ENCODE peak calls at places on chromosomes 5 and 9, in six cellular contexts. W is GM12878, R is HepG2, D is K562, T is HCT116, K is SK-N-SH. M is an unnamed sample.

GRCh38 chr9:116267021-116267420 is 113.4 kb downstream of the PAPPA start:
- DNase-seq in T (no peak), R (no peak), K (no peak), D (no peak), W (no peak), M (no peak)

GRCh38 chr5:61683926-61684325 is 351.9 kb downstream of the ZSWIM6 start:
- DNase-seq in R (no peak), D (no peak), W (no peak), K (no peak), T (no peak), M (no peak)

GRCh38 chr9:92968081-92968480 is 20.8 kb downstream of the FGD3 start:
- DNase-seq in W (no peak), T (no peak), D (no peak), K (no peak), R (no peak), M (no peak)

GRCh38 chr5:140951636-140952035 is 14.6 kb upstream of the PCDHAC2 start:
- DNase-seq in K (no peak), D (no peak), R (peak), W (no peak), T (no peak), M (no peak)

GRCh38 chr9:111438576-111439235 is 45.5 kb downstream of the ECPAS start:
- DNase-seq in D (no peak), K (no peak), R (no peak), W (no peak), T (no peak), M (no peak)

GRCh38 chr5:170221319-170221718 is 11.5 kb upstream of the C5orf58 start:
- DNase-seq in D (no peak), R (no peak), W (no peak), T (no peak), K (no peak), M (no peak)

GRCh38 chr5:149110406-149110805 is 30.9 kb upstream of the ABLIM3 start:
- DNase-seq in R (no peak), T (no peak), D (peak), W (no peak), K (no peak), M (no peak)

GRCh38 chr5:143219696-143220095 is 183.8 kb downstream of the NR3C1 start:
- DNase-seq in W (no peak), K (no peak), T (no peak), R (no peak), D (no peak), M (no peak)

GRCh38 chr5:129400395-129400983 is 59.6 kb upstream of the ADAMTS19 start:
- DNase-seq in K (peak), R (no peak), D (no peak), T (no peak), W (no peak), M (no peak)

GRCh38 chr9:128689293-128689770 is 310 bp downstream of the SET start:
- DNase-seq in K (peak), W (no peak), R (no peak), D (no peak), T (no peak), M (no peak)

GRCh38 chr9:128688501-128689292 is at the start of gene SET:
- DNase-seq in D (peak), W (peak), R (peak), T (peak), K (peak), M (peak)

GRCh38 chr9:128685022-128685332 is 4.0 kb upstream of the SET start:
- DNase-seq in R (peak), D (no peak), K (no peak), T (no peak), W (no peak), M (no peak)

GRCh38 chr9:128685636-128686489 is 3.2 kb upstream of the SET start:
- DNase-seq in R (no peak), W (no peak), D (no peak), T (no peak), K (no peak), M (no peak)

GRCh38 chr9:128687453-128687852 is 1.6 kb upstream of the SET start:
- DNase-seq in K (no peak), T (no peak), W (no peak), R (no peak), D (no peak), M (no peak)
- TF ChIP-seq JUND in K (no peak), T (no peak), W (no peak), R (no peak), D (no peak), M (no peak)

GRCh38 chr9:36730414-36730813 is 157.7 kb downstream of the MELK start:
- DNase-seq in W (no peak), D (no peak), R (no peak), K (no peak), T (no peak), M (no peak)

GRCh38 chr9:36728651-36729520 is 156.2 kb downstream of the MELK start:
- DNase-seq in W (peak), R (peak), T (peak), D (peak), K (peak), M (peak)

GRCh38 chr9:36731068-36731467 is 158.4 kb downstream of the MELK start:
- DNase-seq in D (no peak), K (no peak), T (no peak), R (no peak), W (no peak), M (no peak)

GRCh38 chr9:36731576-36731975 is 158.9 kb downstream of the MELK start:
- DNase-seq in D (no peak), T (no peak), K (no peak), W (peak), R (no peak), M (no peak)

DNA sequence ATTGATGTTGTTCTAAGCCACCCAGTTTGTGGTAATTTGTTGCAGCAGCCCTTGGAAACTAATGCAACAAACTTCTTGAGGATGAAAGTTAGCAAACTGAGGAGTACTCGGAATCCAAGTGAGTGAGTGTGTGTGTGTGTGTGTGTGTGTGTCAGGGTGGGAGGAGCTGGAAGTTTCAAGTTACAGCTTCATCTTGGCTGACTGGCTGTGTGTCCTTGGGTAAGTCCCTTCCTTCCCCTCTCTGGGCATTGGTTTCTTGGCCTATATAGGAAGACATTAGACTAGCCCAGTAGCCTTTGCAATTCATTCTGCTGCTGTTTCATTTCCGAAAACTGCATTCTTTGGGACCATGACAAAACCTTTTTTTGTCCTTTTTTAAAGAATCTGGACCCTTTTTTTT is 157.2 kb downstream of the MELK start:
- DNase-seq in T (no peak), W (no peak), D (no peak), R (no peak), K (no peak), M (no peak)
- TF ChIP-seq YY1 in T (no peak), W (no peak), D (no peak), R (no peak), K (no peak), M (no peak)

GRCh38 chr5:178573216-178573615 is 17.0 kb downstream of the COL23A1 start:
- DNase-seq in D (no peak), K (no peak), R (no peak), T (no peak), W (no peak), M (no peak)

GRCh38 chr5:178576591-178577351 is 13.4 kb downstream of the COL23A1 start:
- DNase-seq in K (no peak), W (no peak), T (no peak), D (no peak), R (no peak), M (peak)

GRCh38 chr5:178580556-178580955 is 9.6 kb downstream of the COL23A1 start:
- DNase-seq in D (no peak), K (no peak), W (no peak), R (no peak), T (no peak), M (no peak)

GRCh38 chr5:178577944-178578343 is 12.2 kb downstream of the COL23A1 start:
- DNase-seq in D (no peak), R (no peak), K (no peak), T (no peak), W (no peak), M (no peak)

GRCh38 chr5:178577376-178577839 is 12.8 kb downstream of the COL23A1 start:
- DNase-seq in R (no peak), T (no peak), K (no peak), W (no peak), D (no peak), M (peak)
- TF ChIP-seq JUND in R (no peak), T (no peak), K (no peak), W (no peak), D (no peak), M (no peak)

GRCh38 chr5:67092447-67093023 is 104.1 kb downstream of the CD180 start:
- DNase-seq in W (no peak), T (no peak), R (no peak), D (no peak), K (no peak), M (no peak)
- TF ChIP-seq YY1 in W (no peak), T (no peak), R (no peak), D (no peak), K (no peak), M (no peak)